ENCODE peak calls at places on chromosomes 11 and 22, in four cellular contexts. One of them, this sample, is unnamed.

GRCh38 chr22:44539467-44540063 is 41.5 kb upstream of the RTL6 start:
- DNase-seq in breast epithelium: no peak
- DNase-seq in cardiac muscle cell: no peak
- DNase-seq in HCT116: no peak
- DNase-seq in this sample: no peak

GRCh38 chr11:115464269-115464668 is 39.9 kb downstream of the CADM1 start:
- DNase-seq in breast epithelium: no peak
- DNase-seq in cardiac muscle cell: no peak
- DNase-seq in HCT116: no peak
- DNase-seq in this sample: no peak

GRCh38 chr11:57001674-57002401 is 13.1 kb downstream of the OR5AK2 start:
- DNase-seq in breast epithelium: no peak
- DNase-seq in cardiac muscle cell: no peak
- DNase-seq in HCT116: no peak
- DNase-seq in this sample: no peak

GRCh38 chr22:38243007-38243775 is 29.6 kb downstream of the TMEM184B start:
- DNase-seq in breast epithelium: no peak
- DNase-seq in cardiac muscle cell: no peak
- DNase-seq in HCT116: no peak
- DNase-seq in this sample: no peak

GRCh38 chr11:13962562-13963168 is at the start of gene SPON1:
- DNase-seq in breast epithelium: no peak
- DNase-seq in cardiac muscle cell: peak
- DNase-seq in HCT116: no peak
- DNase-seq in this sample: no peak

GRCh38 chr11:1825039-1825740 is 9.6 kb upstream of the SYT8 start:
- DNase-seq in breast epithelium: no peak
- DNase-seq in cardiac muscle cell: peak
- DNase-seq in HCT116: no peak
- DNase-seq in this sample: no peak

GRCh38 chr22:28379075-28379806 is 300.4 kb downstream of the TTC28 start:
- DNase-seq in breast epithelium: no peak
- DNase-seq in cardiac muscle cell: no peak
- DNase-seq in HCT116: no peak
- DNase-seq in this sample: no peak

GRCh38 chr11:119523801-119524200 is 100.8 kb upstream of the THY1 start:
- DNase-seq in breast epithelium: no peak
- DNase-seq in cardiac muscle cell: no peak
- DNase-seq in HCT116: no peak
- DNase-seq in this sample: no peak

GRCh38 chr11:31779268-31779879 is 31.7 kb downstream of the PAX6 start:
- DNase-seq in breast epithelium: no peak
- DNase-seq in cardiac muscle cell: no peak
- DNase-seq in HCT116: no peak
- DNase-seq in this sample: no peak

GRCh38 chr11:117885777-117886176 is 9.3 kb upstream of the FXYD6 start:
- DNase-seq in breast epithelium: no peak
- DNase-seq in cardiac muscle cell: peak
- DNase-seq in HCT116: no peak
- DNase-seq in this sample: no peak

GRCh38 chr11:45658292-45658991 is 7.0 kb downstream of the CHST1 start:
- DNase-seq in breast epithelium: peak
- DNase-seq in cardiac muscle cell: peak
- DNase-seq in HCT116: no peak
- DNase-seq in this sample: peak

GRCh38 chr11:130181295-130182272 is 22.0 kb downstream of the ST14 start:
- DNase-seq in breast epithelium: no peak
- DNase-seq in cardiac muscle cell: peak
- DNase-seq in HCT116: no peak
- DNase-seq in this sample: no peak

GRCh38 chr22:40213478-40213877 is 35.8 kb downstream of the TNRC6B start:
- DNase-seq in breast epithelium: no peak
- DNase-seq in cardiac muscle cell: no peak
- DNase-seq in HCT116: no peak
- DNase-seq in this sample: no peak

GRCh38 chr22:42280140-42280539 is 9.7 kb upstream of the TCF20 start:
- DNase-seq in breast epithelium: no peak
- DNase-seq in cardiac muscle cell: no peak
- DNase-seq in HCT116: no peak
- DNase-seq in this sample: no peak

GRCh38 chr11:46367244-46367915 is 14.1 kb upstream of the MDK start:
- DNase-seq in breast epithelium: no peak
- DNase-seq in cardiac muscle cell: peak
- DNase-seq in HCT116: no peak
- DNase-seq in this sample: no peak

GRCh38 chr11:61657566-61657965 is 22.6 kb upstream of the DAGLA start:
- DNase-seq in breast epithelium: no peak
- DNase-seq in cardiac muscle cell: no peak
- DNase-seq in HCT116: no peak
- DNase-seq in this sample: no peak

GRCh38 chr22:49827307-49827852 is 293 bp downstream of the BRD1 start:
- DNase-seq in breast epithelium: no peak
- DNase-seq in cardiac muscle cell: peak
- DNase-seq in HCT116: no peak
- DNase-seq in this sample: no peak

GRCh38 chr11:61791737-61792309 is 576 bp downstream of the TMEM258 start:
- DNase-seq in breast epithelium: peak
- DNase-seq in cardiac muscle cell: peak
- DNase-seq in HCT116: peak
- DNase-seq in this sample: peak

GRCh38 chr11:74717211-74717997 is 13.8 kb downstream of the CHRDL2 start:
- DNase-seq in breast epithelium: no peak
- DNase-seq in cardiac muscle cell: no peak
- DNase-seq in HCT116: no peak
- DNase-seq in this sample: no peak

GRCh38 chr11:111520565-111520964 is 6.0 kb downstream of the HOATZ start:
- DNase-seq in breast epithelium: no peak
- DNase-seq in cardiac muscle cell: no peak
- DNase-seq in HCT116: no peak
- DNase-seq in this sample: no peak

GRCh38 chr11:31233425-31233824 is 136.1 kb downstream of the DCDC1 start:
- DNase-seq in breast epithelium: no peak
- DNase-seq in cardiac muscle cell: no peak
- DNase-seq in HCT116: peak
- DNase-seq in this sample: no peak

GRCh38 chr22:27761652-27762051 is 39.9 kb downstream of the MN1 start:
- DNase-seq in breast epithelium: no peak
- DNase-seq in cardiac muscle cell: no peak
- DNase-seq in HCT116: no peak
- DNase-seq in this sample: no peak

GRCh38 chr11:90288207-90288821 is 65.5 kb upstream of the CHORDC1 start:
- DNase-seq in breast epithelium: no peak
- DNase-seq in cardiac muscle cell: peak
- DNase-seq in HCT116: peak
- DNase-seq in this sample: no peak

GRCh38 chr11:102111011-102111786 is 952 bp downstream of the YAP1 start:
- DNase-seq in breast epithelium: peak
- DNase-seq in cardiac muscle cell: peak
- DNase-seq in HCT116: no peak
- DNase-seq in this sample: peak

GRCh38 chr11:1505480-1505879 is 18.9 kb upstream of the MOB2 start:
- DNase-seq in breast epithelium: no peak
- DNase-seq in cardiac muscle cell: no peak
- DNase-seq in HCT116: no peak
- DNase-seq in this sample: no peak

GRCh38 chr22:49333206-49333605 is 494.5 kb downstream of the BRD1 start:
- DNase-seq in breast epithelium: peak
- DNase-seq in cardiac muscle cell: no peak
- DNase-seq in HCT116: no peak
- DNase-seq in this sample: no peak

GRCh38 chr22:50175921-50176849 is 5.7 kb downstream of the PANX2 start:
- DNase-seq in breast epithelium: no peak
- DNase-seq in cardiac muscle cell: peak
- DNase-seq in HCT116: no peak
- DNase-seq in this sample: no peak

GRCh38 chr22:46740910-46741785 is 3.1 kb upstream of the CERK start:
- DNase-seq in breast epithelium: no peak
- DNase-seq in cardiac muscle cell: no peak
- DNase-seq in HCT116: no peak
- DNase-seq in this sample: no peak

GRCh38 chr11:75771646-75772410 is 3.2 kb downstream of the DGAT2 start:
- DNase-seq in breast epithelium: no peak
- DNase-seq in cardiac muscle cell: no peak
- DNase-seq in HCT116: no peak
- DNase-seq in this sample: peak

GRCh38 chr11:78332872-78333271 is 84.7 kb downstream of the GAB2 start:
- DNase-seq in breast epithelium: no peak
- DNase-seq in cardiac muscle cell: no peak
- DNase-seq in HCT116: no peak
- DNase-seq in this sample: no peak

GRCh38 chr11:67640021-67640757 is 626 bp upstream of the TBX10 start:
- DNase-seq in breast epithelium: peak
- DNase-seq in cardiac muscle cell: peak
- DNase-seq in HCT116: peak
- DNase-seq in this sample: no peak

GRCh38 chr11:88414385-88414861 is 76.9 kb upstream of the CTSC start:
- DNase-seq in breast epithelium: no peak
- DNase-seq in cardiac muscle cell: peak
- DNase-seq in HCT116: no peak
- DNase-seq in this sample: no peak

GRCh38 chr11:67211656-67212436 is 54.4 kb upstream of the GRK2 start:
- DNase-seq in breast epithelium: no peak
- DNase-seq in cardiac muscle cell: no peak
- DNase-seq in HCT116: no peak
- DNase-seq in this sample: no peak

GRCh38 chr11:121767433-121767832 is 314.7 kb upstream of the SORL1-AS1 start:
- DNase-seq in breast epithelium: no peak
- DNase-seq in cardiac muscle cell: peak
- DNase-seq in HCT116: no peak
- DNase-seq in this sample: no peak

GRCh38 chr11:15006139-15006759 is 34.1 kb upstream of the CALCA start:
- DNase-seq in breast epithelium: no peak
- DNase-seq in cardiac muscle cell: peak
- DNase-seq in HCT116: peak
- DNase-seq in this sample: no peak

GRCh38 chr22:45785458-45785857 is 113.8 kb downstream of the ATXN10 start:
- DNase-seq in breast epithelium: no peak
- DNase-seq in cardiac muscle cell: no peak
- DNase-seq in HCT116: no peak
- DNase-seq in this sample: no peak

GRCh38 chr22:19723990-19724827 is 870 bp downstream of the GP1BB start:
- DNase-seq in breast epithelium: no peak
- DNase-seq in cardiac muscle cell: peak
- DNase-seq in HCT116: no peak
- DNase-seq in this sample: no peak
- TF ChIP-seq CTCF in breast epithelium: no peak
- TF ChIP-seq CTCF in cardiac muscle cell: no peak
- TF ChIP-seq CTCF in HCT116: peak
- TF ChIP-seq CTCF in this sample: no peak

GRCh38 chr11:43021466-43021865 is 290.3 kb upstream of the API5 start:
- DNase-seq in breast epithelium: no peak
- DNase-seq in cardiac muscle cell: peak
- DNase-seq in HCT116: no peak
- DNase-seq in this sample: no peak
- TF ChIP-seq CTCF in breast epithelium: no peak
- TF ChIP-seq CTCF in cardiac muscle cell: no peak
- TF ChIP-seq CTCF in HCT116: peak
- TF ChIP-seq CTCF in this sample: no peak

GRCh38 chr11:27293500-27294417 is 69.3 kb downstream of the CCDC34 start:
- DNase-seq in breast epithelium: no peak
- DNase-seq in cardiac muscle cell: no peak
- DNase-seq in HCT116: no peak
- DNase-seq in this sample: no peak
- TF ChIP-seq CTCF in breast epithelium: no peak
- TF ChIP-seq CTCF in cardiac muscle cell: no peak
- TF ChIP-seq CTCF in HCT116: no peak
- TF ChIP-seq CTCF in this sample: no peak

GRCh38 chr11:19777342-19778102 is 64.9 kb downstream of the NAV2 start:
- DNase-seq in breast epithelium: no peak
- DNase-seq in cardiac muscle cell: peak
- DNase-seq in HCT116: no peak
- DNase-seq in this sample: no peak
- TF ChIP-seq CTCF in breast epithelium: no peak
- TF ChIP-seq CTCF in cardiac muscle cell: no peak
- TF ChIP-seq CTCF in HCT116: no peak
- TF ChIP-seq CTCF in this sample: no peak

DNA sequence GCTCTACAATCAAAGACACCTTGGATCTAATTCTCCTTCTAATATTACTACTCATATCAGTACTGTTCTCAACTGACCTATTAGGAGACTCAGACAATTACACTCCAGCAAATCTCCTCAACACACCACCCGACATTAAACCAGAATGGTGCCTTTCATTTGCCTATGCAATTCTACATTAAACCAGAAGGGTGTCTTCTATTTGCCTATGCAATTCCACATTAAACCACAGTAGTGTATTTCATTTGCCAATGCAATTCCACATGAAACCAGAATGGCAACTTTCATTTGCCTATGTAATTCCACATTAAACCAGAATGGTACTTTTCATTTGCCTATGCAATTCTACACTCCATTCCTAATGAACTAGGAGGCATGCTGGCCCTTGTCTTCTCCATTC is 15.3 kb upstream of the APOL3 start:
- DNase-seq in breast epithelium: no peak
- DNase-seq in cardiac muscle cell: no peak
- DNase-seq in HCT116: no peak
- DNase-seq in this sample: no peak
- TF ChIP-seq CTCF in breast epithelium: no peak
- TF ChIP-seq CTCF in cardiac muscle cell: no peak
- TF ChIP-seq CTCF in HCT116: peak
- TF ChIP-seq CTCF in this sample: no peak

GRCh38 chr11:100525635-100526034 is 161.5 kb upstream of the ARHGAP42 start:
- DNase-seq in breast epithelium: no peak
- DNase-seq in cardiac muscle cell: no peak
- DNase-seq in HCT116: peak
- DNase-seq in this sample: no peak
- TF ChIP-seq CTCF in breast epithelium: no peak
- TF ChIP-seq CTCF in cardiac muscle cell: no peak
- TF ChIP-seq CTCF in HCT116: peak
- TF ChIP-seq CTCF in this sample: no peak

This sample was measured in thoracic aorta.